ENCODE peak calls at places on chromosome 19, in six cellular contexts. I is body of pancreas, D is substantia nigra, M is uterus, W is breast epithelium, B is neural progenitor cell. P is an unnamed sample.

GRCh38 chr19:813359-814107 is 8.2 kb downstream of the PLPPR3 start:
- DNase-seq in B (no peak), I (no peak), M (no peak), D (no peak), W (no peak), P (no peak)

GRCh38 chr19:49469828-49470614 is 4.0 kb upstream of the FLT3LG start:
- DNase-seq in D (no peak), B (no peak), I (no peak), W (no peak), M (no peak), P (no peak)

GRCh38 chr19:17803264-17803896 is 8.4 kb downstream of the B3GNT3 start:
- DNase-seq in B (peak), D (no peak), M (no peak), I (no peak), W (no peak), P (no peak)

GRCh38 chr19:39557791-39558622 is 18.0 kb upstream of the EID2 start:
- DNase-seq in B (no peak), M (no peak), D (no peak), W (no peak), I (no peak), P (no peak)

GRCh38 chr19:1361601-1362384 is 21.9 kb upstream of the NDUFS7 start:
- DNase-seq in D (no peak), W (no peak), I (no peak), B (peak), M (no peak), P (no peak)

GRCh38 chr19:19160489-19161035 is 9.5 kb downstream of the MEF2B start:
- DNase-seq in D (no peak), M (no peak), W (no peak), I (no peak), B (no peak), P (no peak)

GRCh38 chr19:18204394-18205179 is 745 bp upstream of the RAB3A start:
- DNase-seq in D (peak), B (peak), W (no peak), M (peak), I (peak), P (no peak)

GRCh38 chr19:38266981-38267597 is 2.7 kb downstream of the SPINT2 start:
- DNase-seq in I (no peak), D (no peak), W (no peak), B (no peak), M (no peak), P (no peak)

GRCh38 chr19:40754611-40755247 is 3.7 kb downstream of the SNRPA start:
- DNase-seq in I (peak), B (no peak), D (no peak), M (no peak), W (no peak), P (peak)

GRCh38 chr19:5290336-5291262 is 50.0 kb downstream of the PTPRS start:
- DNase-seq in M (no peak), D (peak), B (no peak), I (no peak), W (no peak), P (no peak)

GRCh38 chr19:5292453-5292842 is 48.2 kb downstream of the PTPRS start:
- DNase-seq in B (no peak), D (peak), I (no peak), W (no peak), M (no peak), P (no peak)

GRCh38 chr19:5292843-5293606 is 47.6 kb downstream of the PTPRS start:
- DNase-seq in W (peak), M (peak), B (peak), I (peak), D (peak), P (peak)

GRCh38 chr19:5293607-5294089 is 47.0 kb downstream of the PTPRS start:
- DNase-seq in B (peak), I (no peak), M (peak), W (no peak), D (no peak), P (no peak)

GRCh38 chr19:5291588-5292193 is 48.9 kb downstream of the PTPRS start:
- DNase-seq in M (no peak), B (no peak), D (no peak), I (no peak), W (no peak), P (no peak)
- H3K27ac ChIP-seq in M (peak), B (no peak), D (peak), I (no peak), W (no peak), P (peak)

GRCh38 chr19:16620018-16620417 is 8.0 kb downstream of the MED26 start:
- DNase-seq in M (no peak), W (no peak), B (no peak), D (peak), I (no peak), P (no peak)
- H3K27ac ChIP-seq in M (no peak), W (no peak), B (no peak), D (peak), I (no peak), P (no peak)

GRCh38 chr19:46383171-46383815 is 30.1 kb downstream of the CCDC8 start:
- DNase-seq in B (no peak), W (no peak), M (no peak), I (peak), D (no peak), P (no peak)

GRCh38 chr19:46381746-46382345 is 31.5 kb downstream of the CCDC8 start:
- DNase-seq in W (no peak), M (no peak), I (peak), D (no peak), B (no peak), P (no peak)

GRCh38 chr19:46385636-46386035 is 27.7 kb downstream of the CCDC8 start:
- DNase-seq in W (no peak), M (no peak), D (no peak), B (no peak), I (peak), P (no peak)

GRCh38 chr19:46384396-46384795 is 29.0 kb downstream of the CCDC8 start:
- DNase-seq in B (no peak), I (peak), M (no peak), D (no peak), W (no peak), P (no peak)

DNA sequence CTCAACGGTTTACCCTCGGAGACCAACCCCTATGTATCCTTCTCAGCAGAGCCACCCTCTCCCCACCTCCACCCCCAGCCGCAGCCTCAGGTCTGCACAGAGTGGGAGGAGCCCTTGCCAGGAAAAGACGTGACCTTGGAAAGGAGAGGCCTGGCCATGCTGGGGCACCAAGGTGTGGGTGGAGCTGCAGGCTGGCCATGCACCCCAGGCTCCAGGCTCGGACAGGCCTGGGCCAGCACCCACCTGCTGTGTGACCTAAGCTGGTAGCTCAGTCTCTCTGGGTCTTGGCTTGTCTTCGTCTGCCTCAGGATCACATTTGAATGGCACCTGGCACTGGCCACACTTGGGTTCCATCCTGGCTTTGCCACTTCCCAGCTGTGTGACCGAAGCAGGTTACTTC is 29.5 kb downstream of the CCDC8 start:
- DNase-seq in D (no peak), M (no peak), W (no peak), I (peak), B (no peak), P (no peak)
- H3K27ac ChIP-seq in D (no peak), M (no peak), W (no peak), I (no peak), B (no peak), P (no peak)

GRCh38 chr19:29812881-29813275 is 1.1 kb downstream of the CCNE1 start:
- DNase-seq in M (no peak), W (no peak), I (peak), B (no peak), D (no peak), P (no peak)

GRCh38 chr19:29812080-29812880 is 489 bp downstream of the CCNE1 start:
- DNase-seq in M (no peak), I (peak), B (peak), D (peak), W (no peak), P (no peak)

GRCh38 chr19:29817316-29817715 is 5.5 kb downstream of the CCNE1 start:
- DNase-seq in I (no peak), B (no peak), W (no peak), M (no peak), D (no peak), P (no peak)

GRCh38 chr19:29813665-29814064 is 1.9 kb downstream of the CCNE1 start:
- DNase-seq in M (no peak), D (no peak), B (no peak), I (no peak), W (no peak), P (no peak)

GRCh38 chr19:29815231-29815630 is 3.4 kb downstream of the CCNE1 start:
- DNase-seq in I (no peak), W (no peak), B (no peak), D (no peak), M (no peak), P (no peak)
- H3K27ac ChIP-seq in I (no peak), W (no peak), B (no peak), D (no peak), M (no peak), P (no peak)